ENCODE peak calls at places on chromosomes 5 and 9, in nine cellular contexts. One of them, this sample, is unnamed.
A peak's percentile ranks its signal among the peaks of the same experiment; 100 is the strongest.

GRCh38 chr5:71475788-71476384 is 20.4 kb downstream of the BDP1 start:
- DNase-seq in fibroblast of lung: peak; percentile 24
- DNase-seq in brain microvascular endothelial cell: no peak
- DNase-seq in lung: no peak
- DNase-seq in ovary: no peak
- DNase-seq in A673: peak; percentile 49
- DNase-seq in heart right ventricle: no peak
- DNase-seq in mammary epithelial cell: peak; percentile 30
- DNase-seq in CD8-positive, alpha-beta T cell: no peak
- DNase-seq in this sample: no peak

GRCh38 chr5:74865799-74866652 is at the start of gene FAM169A:
- DNase-seq in brain microvascular endothelial cell: no peak
- DNase-seq in CD8-positive, alpha-beta T cell: peak; percentile 62
- DNase-seq in heart right ventricle: peak; percentile 24
- DNase-seq in mammary epithelial cell: peak; percentile 65
- DNase-seq in fibroblast of lung: peak; percentile 10
- DNase-seq in A673: peak; percentile 55
- DNase-seq in ovary: peak; percentile 57
- DNase-seq in lung: no peak
- DNase-seq in this sample: no peak

GRCh38 chr5:56763711-56764466 is 51.5 kb upstream of the MAP3K1 start:
- DNase-seq in CD8-positive, alpha-beta T cell: no peak
- DNase-seq in brain microvascular endothelial cell: peak; percentile 46
- DNase-seq in lung: no peak
- DNase-seq in fibroblast of lung: peak; percentile 29
- DNase-seq in mammary epithelial cell: peak; percentile 58
- DNase-seq in heart right ventricle: no peak
- DNase-seq in ovary: no peak
- DNase-seq in A673: peak; percentile 4
- DNase-seq in this sample: no peak

GRCh38 chr9:122158202-122158601 is 1.4 kb downstream of the NDUFA8 start:
- DNase-seq in CD8-positive, alpha-beta T cell: peak; percentile 19
- DNase-seq in lung: no peak
- DNase-seq in heart right ventricle: no peak
- DNase-seq in mammary epithelial cell: peak; percentile 39
- DNase-seq in ovary: no peak
- DNase-seq in brain microvascular endothelial cell: peak; percentile 58
- DNase-seq in A673: peak; percentile 70
- DNase-seq in fibroblast of lung: peak; percentile 35
- DNase-seq in this sample: no peak

GRCh38 chr5:58849995-58850667 is 267.3 kb downstream of the RAB3C start:
- DNase-seq in CD8-positive, alpha-beta T cell: no peak
- DNase-seq in ovary: no peak
- DNase-seq in brain microvascular endothelial cell: peak; percentile 6
- DNase-seq in A673: peak; percentile 64
- DNase-seq in heart right ventricle: no peak
- DNase-seq in fibroblast of lung: peak; percentile 57
- DNase-seq in lung: peak; percentile 58
- DNase-seq in mammary epithelial cell: peak; percentile 9
- DNase-seq in this sample: peak; percentile 12

GRCh38 chr9:86274821-86275643 is 7.3 kb downstream of the ISCA1 start:
- DNase-seq in heart right ventricle: no peak
- DNase-seq in ovary: no peak
- DNase-seq in lung: no peak
- DNase-seq in fibroblast of lung: no peak
- DNase-seq in A673: no peak
- DNase-seq in CD8-positive, alpha-beta T cell: no peak
- DNase-seq in mammary epithelial cell: no peak
- DNase-seq in brain microvascular endothelial cell: no peak
- DNase-seq in this sample: no peak

GRCh38 chr5:86665984-86666760 is 48.4 kb downstream of the COX7C start:
- DNase-seq in CD8-positive, alpha-beta T cell: peak; percentile 15
- DNase-seq in lung: no peak
- DNase-seq in brain microvascular endothelial cell: no peak
- DNase-seq in mammary epithelial cell: no peak
- DNase-seq in heart right ventricle: no peak
- DNase-seq in A673: no peak
- DNase-seq in fibroblast of lung: no peak
- DNase-seq in ovary: no peak
- DNase-seq in this sample: no peak

GRCh38 chr9:109286571-109286977 is 34.3 kb downstream of the EPB41L4B start:
- DNase-seq in brain microvascular endothelial cell: peak; percentile 54
- DNase-seq in heart right ventricle: no peak
- DNase-seq in CD8-positive, alpha-beta T cell: no peak
- DNase-seq in fibroblast of lung: peak; percentile 5
- DNase-seq in ovary: no peak
- DNase-seq in mammary epithelial cell: peak; percentile 37
- DNase-seq in A673: no peak
- DNase-seq in lung: peak; percentile 50
- DNase-seq in this sample: no peak

GRCh38 chr9:118331622-118332045 is 627.4 kb downstream of the TLR4 start:
- DNase-seq in A673: no peak
- DNase-seq in mammary epithelial cell: peak; percentile 89
- DNase-seq in ovary: no peak
- DNase-seq in heart right ventricle: no peak
- DNase-seq in brain microvascular endothelial cell: peak; percentile 59
- DNase-seq in fibroblast of lung: peak; percentile 0
- DNase-seq in lung: no peak
- DNase-seq in CD8-positive, alpha-beta T cell: no peak
- DNase-seq in this sample: peak; percentile 81

GRCh38 chr5:40383719-40384651 is 295.7 kb upstream of the PTGER4 start:
- DNase-seq in brain microvascular endothelial cell: peak; percentile 82
- DNase-seq in ovary: no peak
- DNase-seq in lung: no peak
- DNase-seq in A673: no peak
- DNase-seq in heart right ventricle: no peak
- DNase-seq in CD8-positive, alpha-beta T cell: no peak
- DNase-seq in mammary epithelial cell: peak; percentile 69
- DNase-seq in fibroblast of lung: peak; percentile 58
- DNase-seq in this sample: peak; percentile 63

GRCh38 chr5:135376961-135377621 is 21.9 kb downstream of the MACROH2A1 start:
- DNase-seq in mammary epithelial cell: no peak
- DNase-seq in lung: no peak
- DNase-seq in CD8-positive, alpha-beta T cell: no peak
- DNase-seq in ovary: no peak
- DNase-seq in heart right ventricle: no peak
- DNase-seq in fibroblast of lung: no peak
- DNase-seq in brain microvascular endothelial cell: no peak
- DNase-seq in A673: peak; percentile 11
- DNase-seq in this sample: no peak

GRCh38 chr9:115850548-115851304 is 302.9 kb upstream of the PAPPA start:
- DNase-seq in heart right ventricle: no peak
- DNase-seq in brain microvascular endothelial cell: peak; percentile 7
- DNase-seq in CD8-positive, alpha-beta T cell: no peak
- DNase-seq in fibroblast of lung: peak; percentile 81
- DNase-seq in A673: peak; percentile 64
- DNase-seq in ovary: no peak
- DNase-seq in mammary epithelial cell: peak; percentile 78
- DNase-seq in lung: no peak
- DNase-seq in this sample: no peak

GRCh38 chr5:16809816-16810502 is 126.1 kb downstream of the MYO10 start:
- DNase-seq in heart right ventricle: peak; percentile 32
- DNase-seq in CD8-positive, alpha-beta T cell: no peak
- DNase-seq in fibroblast of lung: peak; percentile 61
- DNase-seq in lung: peak; percentile 35
- DNase-seq in mammary epithelial cell: no peak
- DNase-seq in A673: no peak
- DNase-seq in ovary: no peak
- DNase-seq in brain microvascular endothelial cell: peak; percentile 71
- DNase-seq in this sample: no peak

GRCh38 chr9:125990186-125990792 is 243.1 kb downstream of the PBX3 start:
- DNase-seq in A673: no peak
- DNase-seq in heart right ventricle: no peak
- DNase-seq in ovary: no peak
- DNase-seq in CD8-positive, alpha-beta T cell: no peak
- DNase-seq in brain microvascular endothelial cell: no peak
- DNase-seq in fibroblast of lung: no peak
- DNase-seq in mammary epithelial cell: no peak
- DNase-seq in lung: no peak
- DNase-seq in this sample: no peak

GRCh38 chr5:159581502-159582249 is 251.4 kb upstream of the IL12B start:
- DNase-seq in ovary: no peak
- DNase-seq in mammary epithelial cell: peak; percentile 97
- DNase-seq in lung: peak; percentile 39
- DNase-seq in heart right ventricle: no peak
- DNase-seq in fibroblast of lung: peak; percentile 71
- DNase-seq in brain microvascular endothelial cell: peak; percentile 58
- DNase-seq in A673: no peak
- DNase-seq in CD8-positive, alpha-beta T cell: no peak
- DNase-seq in this sample: peak; percentile 90
- TF ChIP-seq CTCF in ovary: no peak
- TF ChIP-seq CTCF in mammary epithelial cell: peak; percentile 36
- TF ChIP-seq CTCF in lung: no peak
- TF ChIP-seq CTCF in heart right ventricle: no peak
- TF ChIP-seq CTCF in fibroblast of lung: peak; percentile 34
- TF ChIP-seq CTCF in brain microvascular endothelial cell: peak; percentile 27
- TF ChIP-seq CTCF in A673: no peak
- TF ChIP-seq CTCF in CD8-positive, alpha-beta T cell: no peak
- TF ChIP-seq CTCF in this sample: peak; percentile 11

GRCh38 chr5:162274684-162275083 is 207.1 kb downstream of the GABRG2 start:
- DNase-seq in CD8-positive, alpha-beta T cell: no peak
- DNase-seq in ovary: no peak
- DNase-seq in brain microvascular endothelial cell: no peak
- DNase-seq in heart right ventricle: no peak
- DNase-seq in lung: no peak
- DNase-seq in mammary epithelial cell: no peak
- DNase-seq in A673: no peak
- DNase-seq in fibroblast of lung: no peak
- DNase-seq in this sample: no peak

GRCh38 chr5:162272417-162272816 is 204.8 kb downstream of the GABRG2 start:
- DNase-seq in fibroblast of lung: no peak
- DNase-seq in lung: no peak
- DNase-seq in mammary epithelial cell: no peak
- DNase-seq in ovary: no peak
- DNase-seq in A673: no peak
- DNase-seq in CD8-positive, alpha-beta T cell: no peak
- DNase-seq in brain microvascular endothelial cell: no peak
- DNase-seq in heart right ventricle: no peak
- DNase-seq in this sample: no peak

DNA sequence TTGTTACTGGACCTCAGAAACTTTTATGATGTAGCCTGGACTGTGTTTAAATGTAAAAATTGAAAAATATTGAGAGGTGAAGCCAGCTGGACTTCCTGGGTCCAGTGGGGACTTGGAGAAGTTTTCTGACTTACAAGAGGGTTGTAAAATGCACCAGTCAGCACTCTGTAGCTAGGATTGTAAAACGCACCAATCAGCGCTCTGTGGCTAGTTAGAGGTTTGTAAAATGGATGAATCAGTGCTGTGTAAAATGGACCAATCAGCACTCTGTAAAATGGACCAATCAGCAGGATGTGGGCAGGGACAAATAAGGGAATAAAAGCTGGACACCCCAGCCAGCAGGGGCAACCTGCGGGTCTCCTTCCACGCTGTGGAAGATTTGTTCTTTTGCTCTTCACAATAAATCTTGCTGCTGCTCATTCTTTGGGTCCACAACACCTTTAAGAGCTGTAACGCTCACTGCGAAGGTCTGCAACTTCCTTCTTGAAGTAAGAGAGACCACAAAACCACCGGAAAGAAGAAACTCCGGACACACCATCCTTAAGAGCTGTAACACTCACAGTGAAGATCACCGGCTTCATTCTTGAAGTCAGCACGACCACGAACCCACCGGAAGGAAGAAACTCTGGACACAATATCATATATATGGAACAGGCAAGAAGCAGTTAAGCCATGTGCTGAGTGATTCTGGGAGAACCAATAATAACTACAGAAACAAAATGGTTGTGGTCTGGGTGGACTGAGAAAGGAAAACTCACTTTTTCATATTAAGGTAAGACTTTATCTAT is 201.3 kb downstream of the GABRG2 start:
- DNase-seq in A673: no peak
- DNase-seq in ovary: no peak
- DNase-seq in fibroblast of lung: no peak
- DNase-seq in lung: no peak
- DNase-seq in mammary epithelial cell: no peak
- DNase-seq in heart right ventricle: no peak
- DNase-seq in CD8-positive, alpha-beta T cell: no peak
- DNase-seq in brain microvascular endothelial cell: no peak
- DNase-seq in this sample: no peak
- H3K4me3 ChIP-seq in A673: no peak overlapping the region
- H3K4me3 ChIP-seq in ovary: no peak overlapping the region
- H3K4me3 ChIP-seq in fibroblast of lung: no peak overlapping the region
- H3K4me3 ChIP-seq in lung: no peak overlapping the region
- H3K4me3 ChIP-seq in mammary epithelial cell: no peak overlapping the region
- H3K4me3 ChIP-seq in heart right ventricle: no peak overlapping the region
- H3K4me3 ChIP-seq in CD8-positive, alpha-beta T cell: no peak overlapping the region
- H3K4me3 ChIP-seq in brain microvascular endothelial cell: no peak overlapping the region
- H3K4me3 ChIP-seq in this sample: no peak overlapping the region

GRCh38 chr5:38848637-38849036 is 2.8 kb downstream of the OSMR start:
- DNase-seq in mammary epithelial cell: no peak
- DNase-seq in ovary: no peak
- DNase-seq in A673: no peak
- DNase-seq in lung: no peak
- DNase-seq in brain microvascular endothelial cell: no peak
- DNase-seq in heart right ventricle: no peak
- DNase-seq in CD8-positive, alpha-beta T cell: no peak
- DNase-seq in fibroblast of lung: no peak
- DNase-seq in this sample: no peak

GRCh38 chr5:38845555-38846378 is at the start of gene OSMR:
- DNase-seq in A673: peak; percentile 94
- DNase-seq in ovary: peak; percentile 98
- DNase-seq in heart right ventricle: peak; percentile 91
- DNase-seq in mammary epithelial cell: peak; percentile 98
- DNase-seq in lung: peak; percentile 97
- DNase-seq in CD8-positive, alpha-beta T cell: no peak
- DNase-seq in fibroblast of lung: peak; percentile 99
- DNase-seq in brain microvascular endothelial cell: peak; percentile 96
- DNase-seq in this sample: peak; percentile 90

GRCh38 chr5:38846379-38846967 is 661 bp downstream of the OSMR start:
- DNase-seq in lung: no peak
- DNase-seq in mammary epithelial cell: no peak
- DNase-seq in brain microvascular endothelial cell: no peak
- DNase-seq in ovary: no peak
- DNase-seq in CD8-positive, alpha-beta T cell: no peak
- DNase-seq in fibroblast of lung: peak; percentile 37
- DNase-seq in A673: no peak
- DNase-seq in heart right ventricle: no peak
- DNase-seq in this sample: no peak

GRCh38 chr5:38847549-38848341 is 1.9 kb downstream of the OSMR start:
- DNase-seq in A673: no peak
- DNase-seq in heart right ventricle: no peak
- DNase-seq in mammary epithelial cell: no peak
- DNase-seq in CD8-positive, alpha-beta T cell: no peak
- DNase-seq in ovary: no peak
- DNase-seq in brain microvascular endothelial cell: no peak
- DNase-seq in fibroblast of lung: no peak
- DNase-seq in lung: no peak
- DNase-seq in this sample: no peak

GRCh38 chr5:38843665-38844064 is 2.1 kb upstream of the OSMR start:
- DNase-seq in A673: no peak
- DNase-seq in lung: no peak
- DNase-seq in mammary epithelial cell: no peak
- DNase-seq in heart right ventricle: no peak
- DNase-seq in fibroblast of lung: no peak
- DNase-seq in brain microvascular endothelial cell: no peak
- DNase-seq in CD8-positive, alpha-beta T cell: no peak
- DNase-seq in ovary: no peak
- DNase-seq in this sample: no peak
- H3K27me3 ChIP-seq in A673: no peaks in the 10 kb centered on the region
- H3K27me3 ChIP-seq in lung: no peaks in the 10 kb centered on the region
- H3K27me3 ChIP-seq in mammary epithelial cell: no peaks in the 10 kb centered on the region
- H3K27me3 ChIP-seq in heart right ventricle: peaks cover 16% of the 10 kb centered on the region
- H3K27me3 ChIP-seq in fibroblast of lung: no peaks in the 10 kb centered on the region
- H3K27me3 ChIP-seq in brain microvascular endothelial cell: no peaks in the 10 kb centered on the region
- H3K27me3 ChIP-seq in CD8-positive, alpha-beta T cell: peaks cover 3% of the 10 kb centered on the region
- H3K27me3 ChIP-seq in ovary: no peaks in the 10 kb centered on the region
- H3K27me3 ChIP-seq in this sample: no peaks in the 10 kb centered on the region

GRCh38 chr5:77844408-77845272 is 68.5 kb upstream of the TBCA start:
- DNase-seq in fibroblast of lung: peak; percentile 30
- DNase-seq in CD8-positive, alpha-beta T cell: no peak
- DNase-seq in lung: no peak
- DNase-seq in mammary epithelial cell: no peak
- DNase-seq in heart right ventricle: no peak
- DNase-seq in A673: no peak
- DNase-seq in ovary: no peak
- DNase-seq in brain microvascular endothelial cell: no peak
- DNase-seq in this sample: no peak
- TF ChIP-seq CTCF in fibroblast of lung: peak; percentile 36
- TF ChIP-seq CTCF in CD8-positive, alpha-beta T cell: no peak
- TF ChIP-seq CTCF in lung: no peak
- TF ChIP-seq CTCF in mammary epithelial cell: peak; percentile 12
- TF ChIP-seq CTCF in heart right ventricle: no peak
- TF ChIP-seq CTCF in A673: peak; percentile 13
- TF ChIP-seq CTCF in ovary: no peak
- TF ChIP-seq CTCF in brain microvascular endothelial cell: peak; percentile 51
- TF ChIP-seq CTCF in this sample: peak; percentile 20